ENCODE peak calls at places on chromosomes 16 and 17, in nine cellular contexts. One of them, this sample, is unnamed.

GRCh38 chr17:28738680-28739384 is 5.0 kb upstream of the TRAF4 start:
- DNase-seq in omental fat pad: no peak
- DNase-seq in colonic mucosa: no peak
- DNase-seq in NCI-H510A treated with DMSO at 0.1 percent for 48 hours: no peak
- DNase-seq in GM19239: no peak
- DNase-seq in T-helper 9 cell: no peak
- DNase-seq in effector memory CD4-positive, alpha-beta T cell: peak; percentile 48
- DNase-seq in neural crest cell: no peak
- DNase-seq in HTR-8/SVneo: no peak
- DNase-seq in this sample: no peak

GRCh38 chr17:72463287-72464102 is 342.7 kb downstream of the SOX9 start:
- DNase-seq in effector memory CD4-positive, alpha-beta T cell: no peak
- DNase-seq in omental fat pad: no peak
- DNase-seq in neural crest cell: no peak
- DNase-seq in GM19239: peak; percentile 13
- DNase-seq in HTR-8/SVneo: no peak
- DNase-seq in NCI-H510A treated with DMSO at 0.1 percent for 48 hours: no peak
- DNase-seq in T-helper 9 cell: no peak
- DNase-seq in colonic mucosa: no peak
- DNase-seq in this sample: peak; percentile 48

GRCh38 chr16:69378760-69379159 is 7.0 kb downstream of the TERF2 start:
- DNase-seq in HTR-8/SVneo: no peak
- DNase-seq in GM19239: no peak
- DNase-seq in NCI-H510A treated with DMSO at 0.1 percent for 48 hours: no peak
- DNase-seq in neural crest cell: no peak
- DNase-seq in T-helper 9 cell: no peak
- DNase-seq in omental fat pad: no peak
- DNase-seq in colonic mucosa: no peak
- DNase-seq in effector memory CD4-positive, alpha-beta T cell: no peak
- DNase-seq in this sample: no peak

GRCh38 chr17:40922239-40922638 is 15.2 kb downstream of the KRT23 start:
- DNase-seq in NCI-H510A treated with DMSO at 0.1 percent for 48 hours: no peak
- DNase-seq in effector memory CD4-positive, alpha-beta T cell: no peak
- DNase-seq in GM19239: no peak
- DNase-seq in omental fat pad: no peak
- DNase-seq in HTR-8/SVneo: peak; percentile 67
- DNase-seq in colonic mucosa: no peak
- DNase-seq in neural crest cell: no peak
- DNase-seq in T-helper 9 cell: no peak
- DNase-seq in this sample: peak; percentile 24

GRCh38 chr16:80693553-80693952 is 110.8 kb downstream of the CDYL2 start:
- DNase-seq in colonic mucosa: no peak
- DNase-seq in HTR-8/SVneo: no peak
- DNase-seq in effector memory CD4-positive, alpha-beta T cell: no peak
- DNase-seq in omental fat pad: no peak
- DNase-seq in neural crest cell: no peak
- DNase-seq in T-helper 9 cell: no peak
- DNase-seq in NCI-H510A treated with DMSO at 0.1 percent for 48 hours: no peak
- DNase-seq in GM19239: no peak
- DNase-seq in this sample: no peak

GRCh38 chr17:42456223-42457106 is 2.2 kb upstream of the ATP6V0A1 start:
- DNase-seq in neural crest cell: no peak
- DNase-seq in HTR-8/SVneo: peak; percentile 64
- DNase-seq in omental fat pad: no peak
- DNase-seq in effector memory CD4-positive, alpha-beta T cell: peak; percentile 7
- DNase-seq in T-helper 9 cell: no peak
- DNase-seq in NCI-H510A treated with DMSO at 0.1 percent for 48 hours: no peak
- DNase-seq in GM19239: no peak
- DNase-seq in colonic mucosa: no peak
- DNase-seq in this sample: no peak

GRCh38 chr17:73090396-73091202 is 1.9 kb downstream of the SLC39A11 start:
- DNase-seq in GM19239: no peak
- DNase-seq in HTR-8/SVneo: no peak
- DNase-seq in colonic mucosa: no peak
- DNase-seq in effector memory CD4-positive, alpha-beta T cell: no peak
- DNase-seq in NCI-H510A treated with DMSO at 0.1 percent for 48 hours: no peak
- DNase-seq in T-helper 9 cell: no peak
- DNase-seq in omental fat pad: no peak
- DNase-seq in neural crest cell: no peak
- DNase-seq in this sample: no peak

GRCh38 chr16:24685539-24686432 is 43.7 kb upstream of the TNRC6A start:
- DNase-seq in colonic mucosa: peak; percentile 30
- DNase-seq in HTR-8/SVneo: peak; percentile 20
- DNase-seq in effector memory CD4-positive, alpha-beta T cell: no peak
- DNase-seq in T-helper 9 cell: no peak
- DNase-seq in NCI-H510A treated with DMSO at 0.1 percent for 48 hours: peak; percentile 26
- DNase-seq in omental fat pad: no peak
- DNase-seq in neural crest cell: peak; percentile 33
- DNase-seq in GM19239: no peak
- DNase-seq in this sample: peak; percentile 94

GRCh38 chr17:74803971-74804370 is 27.8 kb upstream of the NAT9 start:
- DNase-seq in neural crest cell: no peak
- DNase-seq in NCI-H510A treated with DMSO at 0.1 percent for 48 hours: no peak
- DNase-seq in GM19239: no peak
- DNase-seq in effector memory CD4-positive, alpha-beta T cell: no peak
- DNase-seq in colonic mucosa: no peak
- DNase-seq in omental fat pad: no peak
- DNase-seq in T-helper 9 cell: no peak
- DNase-seq in HTR-8/SVneo: no peak
- DNase-seq in this sample: peak; percentile 12

GRCh38 chr17:33929181-33929724 is 325.8 kb upstream of the CCL2 start:
- DNase-seq in colonic mucosa: no peak
- DNase-seq in effector memory CD4-positive, alpha-beta T cell: no peak
- DNase-seq in T-helper 9 cell: no peak
- DNase-seq in HTR-8/SVneo: no peak
- DNase-seq in NCI-H510A treated with DMSO at 0.1 percent for 48 hours: no peak
- DNase-seq in GM19239: no peak
- DNase-seq in omental fat pad: no peak
- DNase-seq in neural crest cell: no peak
- DNase-seq in this sample: peak; percentile 32

GRCh38 chr17:76820039-76820438 is 48.2 kb upstream of the MGAT5B start:
- DNase-seq in GM19239: no peak
- DNase-seq in NCI-H510A treated with DMSO at 0.1 percent for 48 hours: no peak
- DNase-seq in T-helper 9 cell: no peak
- DNase-seq in effector memory CD4-positive, alpha-beta T cell: no peak
- DNase-seq in neural crest cell: no peak
- DNase-seq in HTR-8/SVneo: no peak
- DNase-seq in colonic mucosa: no peak
- DNase-seq in omental fat pad: no peak
- DNase-seq in this sample: no peak

GRCh38 chr17:4136373-4136772 is 6.5 kb downstream of the ZZEF1 start:
- DNase-seq in HTR-8/SVneo: no peak
- DNase-seq in colonic mucosa: peak; percentile 72
- DNase-seq in effector memory CD4-positive, alpha-beta T cell: no peak
- DNase-seq in NCI-H510A treated with DMSO at 0.1 percent for 48 hours: peak; percentile 2
- DNase-seq in GM19239: no peak
- DNase-seq in neural crest cell: no peak
- DNase-seq in omental fat pad: no peak
- DNase-seq in T-helper 9 cell: no peak
- DNase-seq in this sample: no peak

GRCh38 chr16:55698331-55698730 is 42.5 kb downstream of the SLC6A2 start:
- DNase-seq in colonic mucosa: no peak
- DNase-seq in effector memory CD4-positive, alpha-beta T cell: no peak
- DNase-seq in NCI-H510A treated with DMSO at 0.1 percent for 48 hours: no peak
- DNase-seq in GM19239: no peak
- DNase-seq in HTR-8/SVneo: no peak
- DNase-seq in T-helper 9 cell: no peak
- DNase-seq in omental fat pad: no peak
- DNase-seq in neural crest cell: no peak
- DNase-seq in this sample: no peak

GRCh38 chr17:27654654-27655524 is 23.9 kb downstream of the LGALS9 start:
- DNase-seq in T-helper 9 cell: peak; percentile 62
- DNase-seq in HTR-8/SVneo: peak; percentile 48
- DNase-seq in effector memory CD4-positive, alpha-beta T cell: peak; percentile 13
- DNase-seq in omental fat pad: peak; percentile 64
- DNase-seq in NCI-H510A treated with DMSO at 0.1 percent for 48 hours: peak; percentile 83
- DNase-seq in neural crest cell: peak; percentile 78
- DNase-seq in GM19239: peak; percentile 88
- DNase-seq in colonic mucosa: peak; percentile 77
- DNase-seq in this sample: peak; percentile 86

GRCh38 chr17:47297661-47298400 is 25.9 kb upstream of the EFCAB13 start:
- DNase-seq in colonic mucosa: no peak
- DNase-seq in neural crest cell: no peak
- DNase-seq in T-helper 9 cell: no peak
- DNase-seq in effector memory CD4-positive, alpha-beta T cell: no peak
- DNase-seq in NCI-H510A treated with DMSO at 0.1 percent for 48 hours: no peak
- DNase-seq in GM19239: no peak
- DNase-seq in HTR-8/SVneo: no peak
- DNase-seq in omental fat pad: no peak
- DNase-seq in this sample: no peak

GRCh38 chr17:1783834-1784611 is 22.2 kb downstream of the SERPINF1 start:
- DNase-seq in NCI-H510A treated with DMSO at 0.1 percent for 48 hours: no peak
- DNase-seq in omental fat pad: peak; percentile 60
- DNase-seq in colonic mucosa: peak; percentile 52
- DNase-seq in effector memory CD4-positive, alpha-beta T cell: no peak
- DNase-seq in HTR-8/SVneo: peak; percentile 51
- DNase-seq in GM19239: no peak
- DNase-seq in neural crest cell: no peak
- DNase-seq in T-helper 9 cell: no peak
- DNase-seq in this sample: peak; percentile 78

GRCh38 chr16:89922477-89922883 is 662 bp upstream of the TUBB3 start:
- DNase-seq in HTR-8/SVneo: peak; percentile 78
- DNase-seq in T-helper 9 cell: no peak
- DNase-seq in NCI-H510A treated with DMSO at 0.1 percent for 48 hours: no peak
- DNase-seq in neural crest cell: peak; percentile 61
- DNase-seq in colonic mucosa: peak; percentile 66
- DNase-seq in omental fat pad: peak; percentile 89
- DNase-seq in GM19239: no peak
- DNase-seq in effector memory CD4-positive, alpha-beta T cell: no peak
- DNase-seq in this sample: peak; percentile 87

GRCh38 chr17:80513892-80514291 is 30.7 kb upstream of the RPTOR start:
- DNase-seq in T-helper 9 cell: no peak
- DNase-seq in GM19239: no peak
- DNase-seq in NCI-H510A treated with DMSO at 0.1 percent for 48 hours: no peak
- DNase-seq in neural crest cell: no peak
- DNase-seq in HTR-8/SVneo: no peak
- DNase-seq in colonic mucosa: no peak
- DNase-seq in omental fat pad: no peak
- DNase-seq in effector memory CD4-positive, alpha-beta T cell: no peak
- DNase-seq in this sample: no peak

GRCh38 chr16:65468121-65468520 is 346.3 kb upstream of the CDH11 start:
- DNase-seq in neural crest cell: no peak
- DNase-seq in T-helper 9 cell: no peak
- DNase-seq in HTR-8/SVneo: no peak
- DNase-seq in effector memory CD4-positive, alpha-beta T cell: no peak
- DNase-seq in omental fat pad: no peak
- DNase-seq in NCI-H510A treated with DMSO at 0.1 percent for 48 hours: no peak
- DNase-seq in GM19239: no peak
- DNase-seq in colonic mucosa: no peak
- DNase-seq in this sample: no peak

GRCh38 chr16:89695086-89695874 is 6.2 kb downstream of the SPATA2L start:
- DNase-seq in colonic mucosa: no peak
- DNase-seq in omental fat pad: no peak
- DNase-seq in HTR-8/SVneo: no peak
- DNase-seq in neural crest cell: no peak
- DNase-seq in T-helper 9 cell: no peak
- DNase-seq in GM19239: no peak
- DNase-seq in NCI-H510A treated with DMSO at 0.1 percent for 48 hours: no peak
- DNase-seq in effector memory CD4-positive, alpha-beta T cell: no peak
- DNase-seq in this sample: no peak

GRCh38 chr17:68457168-68457538 is at the start of gene WIPI1:
- DNase-seq in omental fat pad: no peak
- DNase-seq in HTR-8/SVneo: no peak
- DNase-seq in colonic mucosa: peak; percentile 65
- DNase-seq in NCI-H510A treated with DMSO at 0.1 percent for 48 hours: no peak
- DNase-seq in effector memory CD4-positive, alpha-beta T cell: no peak
- DNase-seq in neural crest cell: no peak
- DNase-seq in T-helper 9 cell: no peak
- DNase-seq in GM19239: no peak
- DNase-seq in this sample: no peak

GRCh38 chr16:50303605-50304466 is 37.5 kb downstream of the ADCY7 start:
- DNase-seq in effector memory CD4-positive, alpha-beta T cell: no peak
- DNase-seq in omental fat pad: no peak
- DNase-seq in HTR-8/SVneo: no peak
- DNase-seq in neural crest cell: no peak
- DNase-seq in T-helper 9 cell: no peak
- DNase-seq in NCI-H510A treated with DMSO at 0.1 percent for 48 hours: no peak
- DNase-seq in colonic mucosa: no peak
- DNase-seq in GM19239: no peak
- DNase-seq in this sample: no peak

GRCh38 chr17:2030779-2031163 is 818 bp downstream of the DPH1 start:
- DNase-seq in omental fat pad: no peak
- DNase-seq in T-helper 9 cell: no peak
- DNase-seq in NCI-H510A treated with DMSO at 0.1 percent for 48 hours: no peak
- DNase-seq in GM19239: no peak
- DNase-seq in effector memory CD4-positive, alpha-beta T cell: no peak
- DNase-seq in neural crest cell: no peak
- DNase-seq in colonic mucosa: no peak
- DNase-seq in HTR-8/SVneo: no peak
- DNase-seq in this sample: no peak

GRCh38 chr17:34389343-34389742 is 26.3 kb upstream of the CCL1 start:
- DNase-seq in neural crest cell: no peak
- DNase-seq in colonic mucosa: no peak
- DNase-seq in HTR-8/SVneo: no peak
- DNase-seq in omental fat pad: no peak
- DNase-seq in GM19239: no peak
- DNase-seq in effector memory CD4-positive, alpha-beta T cell: no peak
- DNase-seq in T-helper 9 cell: no peak
- DNase-seq in NCI-H510A treated with DMSO at 0.1 percent for 48 hours: no peak
- DNase-seq in this sample: no peak

GRCh38 chr16:30054959-30055553 is 10.5 kb upstream of the ALDOA start:
- DNase-seq in T-helper 9 cell: peak; percentile 30
- DNase-seq in colonic mucosa: peak; percentile 67
- DNase-seq in GM19239: no peak
- DNase-seq in omental fat pad: no peak
- DNase-seq in neural crest cell: no peak
- DNase-seq in NCI-H510A treated with DMSO at 0.1 percent for 48 hours: peak; percentile 47
- DNase-seq in effector memory CD4-positive, alpha-beta T cell: no peak
- DNase-seq in HTR-8/SVneo: no peak
- DNase-seq in this sample: peak; percentile 53

GRCh38 chr16:52618753-52619497 is 72.0 kb upstream of the TOX3 start:
- DNase-seq in effector memory CD4-positive, alpha-beta T cell: no peak
- DNase-seq in neural crest cell: no peak
- DNase-seq in T-helper 9 cell: no peak
- DNase-seq in NCI-H510A treated with DMSO at 0.1 percent for 48 hours: no peak
- DNase-seq in omental fat pad: no peak
- DNase-seq in GM19239: no peak
- DNase-seq in colonic mucosa: no peak
- DNase-seq in HTR-8/SVneo: no peak
- DNase-seq in this sample: no peak

GRCh38 chr17:61504697-61505096 is 52.5 kb downstream of the TBX4 start:
- DNase-seq in omental fat pad: no peak
- DNase-seq in GM19239: no peak
- DNase-seq in NCI-H510A treated with DMSO at 0.1 percent for 48 hours: no peak
- DNase-seq in neural crest cell: no peak
- DNase-seq in colonic mucosa: no peak
- DNase-seq in T-helper 9 cell: no peak
- DNase-seq in effector memory CD4-positive, alpha-beta T cell: no peak
- DNase-seq in HTR-8/SVneo: peak; percentile 89
- DNase-seq in this sample: no peak

GRCh38 chr17:77435272-77436057 is 294.7 kb downstream of the SEC14L1 start:
- DNase-seq in omental fat pad: no peak
- DNase-seq in neural crest cell: no peak
- DNase-seq in NCI-H510A treated with DMSO at 0.1 percent for 48 hours: no peak
- DNase-seq in effector memory CD4-positive, alpha-beta T cell: no peak
- DNase-seq in T-helper 9 cell: no peak
- DNase-seq in GM19239: no peak
- DNase-seq in HTR-8/SVneo: no peak
- DNase-seq in colonic mucosa: no peak
- DNase-seq in this sample: peak; percentile 41

GRCh38 chr16:14405611-14406537 is 224.2 kb downstream of the PARN start:
- DNase-seq in neural crest cell: peak; percentile 15
- DNase-seq in T-helper 9 cell: no peak
- DNase-seq in GM19239: peak; percentile 32
- DNase-seq in effector memory CD4-positive, alpha-beta T cell: no peak
- DNase-seq in HTR-8/SVneo: no peak
- DNase-seq in NCI-H510A treated with DMSO at 0.1 percent for 48 hours: no peak
- DNase-seq in omental fat pad: no peak
- DNase-seq in colonic mucosa: peak; percentile 55
- DNase-seq in this sample: peak; percentile 62

GRCh38 chr17:49224997-49225337 is 5.6 kb downstream of the PHOSPHO1 start:
- DNase-seq in omental fat pad: no peak
- DNase-seq in neural crest cell: no peak
- DNase-seq in T-helper 9 cell: no peak
- DNase-seq in NCI-H510A treated with DMSO at 0.1 percent for 48 hours: no peak
- DNase-seq in HTR-8/SVneo: no peak
- DNase-seq in colonic mucosa: no peak
- DNase-seq in GM19239: no peak
- DNase-seq in effector memory CD4-positive, alpha-beta T cell: no peak
- DNase-seq in this sample: no peak